ENCODE peak calls at places on chromosomes 13 and 19, in seven cellular contexts. One of them, this sample, is unnamed.

GRCh38 chr13:23754506-23754905 is 134.7 kb downstream of the MIPEP start:
- DNase-seq in HCT116: no peak
- DNase-seq in HepG2: peak
- DNase-seq in K562: no peak
- DNase-seq in SK-N-SH: no peak
- DNase-seq in H1: no peak
- DNase-seq in GM12878: no peak
- DNase-seq in this sample: no peak

GRCh38 chr19:32039446-32039845 is 306.0 kb upstream of the ZNF507 start:
- DNase-seq in HCT116: no peak
- DNase-seq in HepG2: no peak
- DNase-seq in K562: no peak
- DNase-seq in SK-N-SH: no peak
- DNase-seq in H1: no peak
- DNase-seq in GM12878: no peak
- DNase-seq in this sample: no peak

GRCh38 chr13:110965038-110965754 is 50.3 kb upstream of the ANKRD10 start:
- DNase-seq in HCT116: peak
- DNase-seq in HepG2: peak
- DNase-seq in K562: peak
- DNase-seq in SK-N-SH: no peak
- DNase-seq in H1: no peak
- DNase-seq in GM12878: peak
- DNase-seq in this sample: no peak

GRCh38 chr19:44542671-44543070 is 13.2 kb upstream of the CEACAM20 start:
- DNase-seq in HCT116: no peak
- DNase-seq in HepG2: no peak
- DNase-seq in K562: no peak
- DNase-seq in SK-N-SH: no peak
- DNase-seq in H1: no peak
- DNase-seq in GM12878: no peak
- DNase-seq in this sample: no peak

GRCh38 chr19:4371209-4371897 is 28.0 kb downstream of the MPND start:
- DNase-seq in HCT116: no peak
- DNase-seq in HepG2: no peak
- DNase-seq in K562: no peak
- DNase-seq in SK-N-SH: no peak
- DNase-seq in H1: no peak
- DNase-seq in GM12878: no peak
- DNase-seq in this sample: no peak

GRCh38 chr13:32284927-32285632 is 30.1 kb downstream of the ZAR1L start:
- DNase-seq in HCT116: peak
- DNase-seq in HepG2: peak
- DNase-seq in K562: no peak
- DNase-seq in SK-N-SH: no peak
- DNase-seq in H1: no peak
- DNase-seq in GM12878: no peak
- DNase-seq in this sample: peak

GRCh38 chr13:80342541-80343371 is 1.8 kb upstream of the SPRY2 start:
- DNase-seq in HCT116: no peak
- DNase-seq in HepG2: peak
- DNase-seq in K562: peak
- DNase-seq in SK-N-SH: peak
- DNase-seq in H1: peak
- DNase-seq in GM12878: no peak
- DNase-seq in this sample: peak

GRCh38 chr13:42708391-42708790 is 73.0 kb upstream of the FAM216B start:
- DNase-seq in HCT116: no peak
- DNase-seq in HepG2: no peak
- DNase-seq in K562: no peak
- DNase-seq in SK-N-SH: no peak
- DNase-seq in H1: no peak
- DNase-seq in GM12878: no peak
- DNase-seq in this sample: no peak

GRCh38 chr19:35818445-35818844 is 5.8 kb upstream of the PRODH2 start:
- DNase-seq in HCT116: no peak
- DNase-seq in HepG2: no peak
- DNase-seq in K562: no peak
- DNase-seq in SK-N-SH: no peak
- DNase-seq in H1: no peak
- DNase-seq in GM12878: no peak
- DNase-seq in this sample: no peak

GRCh38 chr19:18479964-18480723 is 41.7 kb downstream of the ELL start:
- DNase-seq in HCT116: no peak
- DNase-seq in HepG2: no peak
- DNase-seq in K562: no peak
- DNase-seq in SK-N-SH: no peak
- DNase-seq in H1: no peak
- DNase-seq in GM12878: no peak
- DNase-seq in this sample: no peak

GRCh38 chr13:54373211-54373610 is 1344.6 kb downstream of the OLFM4 start:
- DNase-seq in HCT116: no peak
- DNase-seq in HepG2: no peak
- DNase-seq in K562: no peak
- DNase-seq in SK-N-SH: no peak
- DNase-seq in H1: no peak
- DNase-seq in GM12878: no peak
- DNase-seq in this sample: no peak

GRCh38 chr19:45778010-45778671 is 4.1 kb downstream of the DMPK start:
- DNase-seq in HCT116: no peak
- DNase-seq in HepG2: no peak
- DNase-seq in K562: no peak
- DNase-seq in SK-N-SH: no peak
- DNase-seq in H1: no peak
- DNase-seq in GM12878: no peak
- DNase-seq in this sample: no peak

GRCh38 chr13:40251343-40252032 is 415.0 kb downstream of the FOXO1 start:
- DNase-seq in HCT116: no peak
- DNase-seq in HepG2: no peak
- DNase-seq in K562: no peak
- DNase-seq in SK-N-SH: no peak
- DNase-seq in H1: no peak
- DNase-seq in GM12878: no peak
- DNase-seq in this sample: no peak

GRCh38 chr13:30734434-30734833 is 909 bp upstream of the ALOX5AP start:
- DNase-seq in HCT116: no peak
- DNase-seq in HepG2: no peak
- DNase-seq in K562: no peak
- DNase-seq in SK-N-SH: no peak
- DNase-seq in H1: no peak
- DNase-seq in GM12878: no peak
- DNase-seq in this sample: no peak

GRCh38 chr19:45917421-45918091 is 3.0 kb upstream of the NANOS2 start:
- DNase-seq in HCT116: no peak
- DNase-seq in HepG2: no peak
- DNase-seq in K562: no peak
- DNase-seq in SK-N-SH: no peak
- DNase-seq in H1: no peak
- DNase-seq in GM12878: no peak
- DNase-seq in this sample: no peak

GRCh38 chr19:5142725-5143097 is 173.8 kb downstream of the KDM4B start:
- DNase-seq in HCT116: no peak
- DNase-seq in HepG2: no peak
- DNase-seq in K562: no peak
- DNase-seq in SK-N-SH: no peak
- DNase-seq in H1: no peak
- DNase-seq in GM12878: no peak
- DNase-seq in this sample: no peak

GRCh38 chr19:1157931-1158884 is 15.9 kb downstream of the SBNO2 start:
- DNase-seq in HCT116: no peak
- DNase-seq in HepG2: no peak
- DNase-seq in K562: no peak
- DNase-seq in SK-N-SH: no peak
- DNase-seq in H1: no peak
- DNase-seq in GM12878: no peak
- DNase-seq in this sample: no peak

GRCh38 chr19:1155352-1156304 is 18.4 kb downstream of the SBNO2 start:
- DNase-seq in HCT116: no peak
- DNase-seq in HepG2: no peak
- DNase-seq in K562: no peak
- DNase-seq in SK-N-SH: no peak
- DNase-seq in H1: no peak
- DNase-seq in GM12878: no peak
- DNase-seq in this sample: no peak

GRCh38 chr19:1156830-1157615 is 17.0 kb downstream of the SBNO2 start:
- DNase-seq in HCT116: no peak
- DNase-seq in HepG2: no peak
- DNase-seq in K562: no peak
- DNase-seq in SK-N-SH: no peak
- DNase-seq in H1: no peak
- DNase-seq in GM12878: no peak
- DNase-seq in this sample: no peak

GRCh38 chr19:1154731-1155351 is 19.2 kb downstream of the SBNO2 start:
- DNase-seq in HCT116: no peak
- DNase-seq in HepG2: peak
- DNase-seq in K562: no peak
- DNase-seq in SK-N-SH: peak
- DNase-seq in H1: no peak
- DNase-seq in GM12878: no peak
- DNase-seq in this sample: peak

DNA sequence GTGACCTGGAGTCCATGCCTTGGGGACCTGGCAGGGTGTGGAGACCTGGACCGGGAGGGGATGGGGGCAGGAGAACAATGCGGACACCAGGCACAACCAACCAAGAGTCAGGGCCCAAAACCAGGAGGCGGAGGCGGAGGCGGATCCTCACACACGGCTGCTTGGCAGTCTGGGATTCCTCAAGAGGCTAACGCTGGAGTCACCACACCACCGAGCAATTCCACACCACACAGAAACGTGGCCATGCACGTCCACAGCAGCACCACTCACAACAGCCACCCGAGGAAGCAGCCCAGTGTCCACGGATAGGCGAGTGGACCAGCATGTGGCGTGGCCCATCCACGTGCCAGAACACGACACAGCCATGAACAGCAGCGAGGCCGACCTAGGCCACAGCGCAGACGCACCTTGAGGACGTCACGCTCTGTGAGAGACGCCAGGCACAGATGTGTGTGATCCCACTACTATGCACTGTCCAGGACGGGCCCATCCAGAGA is 17.7 kb downstream of the SBNO2 start:
- DNase-seq in HCT116: no peak
- DNase-seq in HepG2: no peak
- DNase-seq in K562: no peak
- DNase-seq in SK-N-SH: no peak
- DNase-seq in H1: no peak
- DNase-seq in GM12878: no peak
- DNase-seq in this sample: no peak
- TF ChIP-seq JUND in HCT116: no peak
- TF ChIP-seq JUND in HepG2: no peak
- TF ChIP-seq JUND in K562: no peak
- TF ChIP-seq JUND in SK-N-SH: no peak
- TF ChIP-seq JUND in H1: no peak
- TF ChIP-seq JUND in GM12878: no peak
- TF ChIP-seq JUND in this sample: no peak

GRCh38 chr13:113840541-113841354 is 23.1 kb downstream of the GAS6 start:
- DNase-seq in HCT116: no peak
- DNase-seq in HepG2: no peak
- DNase-seq in K562: no peak
- DNase-seq in SK-N-SH: no peak
- DNase-seq in H1: no peak
- DNase-seq in GM12878: no peak
- DNase-seq in this sample: no peak
- TF ChIP-seq JUND in HCT116: no peak
- TF ChIP-seq JUND in HepG2: no peak
- TF ChIP-seq JUND in K562: no peak
- TF ChIP-seq JUND in SK-N-SH: no peak
- TF ChIP-seq JUND in H1: no peak
- TF ChIP-seq JUND in GM12878: no peak
- TF ChIP-seq JUND in this sample: no peak

GRCh38 chr19:14368011-14368513 is 13.2 kb upstream of the ADGRE5 start:
- DNase-seq in HCT116: no peak
- DNase-seq in HepG2: no peak
- DNase-seq in K562: peak
- DNase-seq in SK-N-SH: no peak
- DNase-seq in H1: no peak
- DNase-seq in GM12878: no peak
- DNase-seq in this sample: no peak

GRCh38 chr19:14369399-14370168 is 11.7 kb upstream of the ADGRE5 start:
- DNase-seq in HCT116: no peak
- DNase-seq in HepG2: no peak
- DNase-seq in K562: peak
- DNase-seq in SK-N-SH: no peak
- DNase-seq in H1: no peak
- DNase-seq in GM12878: no peak
- DNase-seq in this sample: no peak

GRCh38 chr19:14363203-14364097 is 17.8 kb upstream of the ADGRE5 start:
- DNase-seq in HCT116: peak
- DNase-seq in HepG2: peak
- DNase-seq in K562: peak
- DNase-seq in SK-N-SH: peak
- DNase-seq in H1: peak
- DNase-seq in GM12878: no peak
- DNase-seq in this sample: peak

GRCh38 chr19:14367016-14367415 is 14.2 kb upstream of the ADGRE5 start:
- DNase-seq in HCT116: no peak
- DNase-seq in HepG2: no peak
- DNase-seq in K562: no peak
- DNase-seq in SK-N-SH: no peak
- DNase-seq in H1: no peak
- DNase-seq in GM12878: no peak
- DNase-seq in this sample: no peak

GRCh38 chr19:14366529-14366928 is 14.7 kb upstream of the ADGRE5 start:
- DNase-seq in HCT116: peak
- DNase-seq in HepG2: peak
- DNase-seq in K562: peak
- DNase-seq in SK-N-SH: peak
- DNase-seq in H1: peak
- DNase-seq in GM12878: peak
- DNase-seq in this sample: peak
- TF ChIP-seq JUND in HCT116: no peak
- TF ChIP-seq JUND in HepG2: no peak
- TF ChIP-seq JUND in K562: no peak
- TF ChIP-seq JUND in SK-N-SH: no peak
- TF ChIP-seq JUND in H1: no peak
- TF ChIP-seq JUND in GM12878: no peak
- TF ChIP-seq JUND in this sample: no peak

GRCh38 chr13:98509271-98510155 is 67.4 kb downstream of the STK24 start:
- DNase-seq in HCT116: peak
- DNase-seq in HepG2: peak
- DNase-seq in K562: peak
- DNase-seq in SK-N-SH: no peak
- DNase-seq in H1: no peak
- DNase-seq in GM12878: peak
- DNase-seq in this sample: no peak

GRCh38 chr13:98507060-98507797 is 69.7 kb downstream of the STK24 start:
- DNase-seq in HCT116: no peak
- DNase-seq in HepG2: peak
- DNase-seq in K562: peak
- DNase-seq in SK-N-SH: peak
- DNase-seq in H1: no peak
- DNase-seq in GM12878: no peak
- DNase-seq in this sample: peak

GRCh38 chr13:98506343-98507059 is 70.4 kb downstream of the STK24 start:
- DNase-seq in HCT116: no peak
- DNase-seq in HepG2: peak
- DNase-seq in K562: no peak
- DNase-seq in SK-N-SH: no peak
- DNase-seq in H1: no peak
- DNase-seq in GM12878: no peak
- DNase-seq in this sample: no peak

GRCh38 chr13:98510156-98510509 is 66.8 kb downstream of the STK24 start:
- DNase-seq in HCT116: no peak
- DNase-seq in HepG2: no peak
- DNase-seq in K562: no peak
- DNase-seq in SK-N-SH: no peak
- DNase-seq in H1: no peak
- DNase-seq in GM12878: no peak
- DNase-seq in this sample: no peak

GRCh38 chr13:98508280-98509074 is 68.4 kb downstream of the STK24 start:
- DNase-seq in HCT116: peak
- DNase-seq in HepG2: peak
- DNase-seq in K562: no peak
- DNase-seq in SK-N-SH: no peak
- DNase-seq in H1: no peak
- DNase-seq in GM12878: no peak
- DNase-seq in this sample: no peak
- TF ChIP-seq JUND in HCT116: no peak
- TF ChIP-seq JUND in HepG2: no peak
- TF ChIP-seq JUND in K562: no peak
- TF ChIP-seq JUND in SK-N-SH: no peak
- TF ChIP-seq JUND in H1: no peak
- TF ChIP-seq JUND in GM12878: no peak
- TF ChIP-seq JUND in this sample: no peak

This sample was measured in T47D.